ENCODE peak calls at places on chromosomes 3 and 15, in six cellular contexts. D is mesendoderm; H is amygdala; N is HS-27A; Z is activated naive CD8-positive, alpha-beta T cell treated with anti-CD3 and anti-CD28 coated beads, Interleukin-2, amount 50 U/mL, for 24 hours; C is KBM-7. T is an unnamed sample.

GRCh38 chr3:115814778-115815380 is 191.6 kb downstream of the GAP43 start:
- DNase-seq in D (peak), H (peak), N (no peak), Z (peak), C (peak), T (peak)

GRCh38 chr15:90101130-90101968 is 919 bp downstream of the IDH2 start:
- DNase-seq in D (peak), H (no peak), N (no peak), Z (peak), C (peak), T (peak)

GRCh38 chr3:172553526-172554252 is 30.5 kb upstream of the TNFSF10 start:
- DNase-seq in D (no peak), H (no peak), N (no peak), Z (no peak), C (no peak), T (no peak)

GRCh38 chr15:45126535-45127158 is 3.0 kb downstream of the DUOXA1 start:
- DNase-seq in D (no peak), H (no peak), N (no peak), Z (no peak), C (peak), T (peak)

GRCh38 chr3:59595830-59596229 is 546.0 kb upstream of the CFAP20DC start:
- DNase-seq in D (no peak), H (no peak), N (no peak), Z (no peak), C (no peak), T (no peak)

GRCh38 chr15:65368300-65368617 is 9.5 kb downstream of the IGDCC3 start:
- DNase-seq in D (peak), H (no peak), N (no peak), Z (no peak), C (no peak), T (peak)

GRCh38 chr3:58388550-58389061 is 45.0 kb downstream of the PDHB start:
- DNase-seq in D (peak), H (no peak), N (no peak), Z (no peak), C (no peak), T (peak)

GRCh38 chr3:66312039-66312438 is 91.2 kb downstream of the SLC25A26 start:
- DNase-seq in D (no peak), H (no peak), N (no peak), Z (no peak), C (no peak), T (no peak)

GRCh38 chr3:52184690-52185089 is 13.3 kb upstream of the ALAS1 start:
- DNase-seq in D (no peak), H (no peak), N (no peak), Z (no peak), C (no peak), T (no peak)

GRCh38 chr15:32856753-32857152 is 138.9 kb downstream of the GREM1 start:
- DNase-seq in D (no peak), H (no peak), N (no peak), Z (no peak), C (no peak), T (no peak)

GRCh38 chr15:33908396-33908795 is 59.9 kb upstream of the CHRM5 start:
- DNase-seq in D (no peak), H (no peak), N (no peak), Z (no peak), C (no peak), T (no peak)

GRCh38 chr3:171260899-171261298 is 199.3 kb downstream of the TNIK start:
- DNase-seq in D (no peak), H (no peak), N (no peak), Z (no peak), C (no peak), T (no peak)

GRCh38 chr3:93981649-93982048 is 1.7 kb downstream of the ARL13B start:
- DNase-seq in D (no peak), H (no peak), N (no peak), Z (no peak), C (no peak), T (no peak)

GRCh38 chr3:121436641-121437040 is 109.1 kb downstream of the POLQ start:
- DNase-seq in D (no peak), H (no peak), N (no peak), Z (no peak), C (no peak), T (no peak)

GRCh38 chr3:130786306-130786705 is 39.7 kb upstream of the PIK3R4 start:
- DNase-seq in D (no peak), H (no peak), N (no peak), Z (no peak), C (no peak), T (no peak)

GRCh38 chr3:24829632-24830229 is 335.1 kb upstream of the THRB start:
- DNase-seq in D (peak), H (no peak), N (no peak), Z (no peak), C (no peak), T (peak)

GRCh38 chr15:77533986-77534385 is 98.7 kb downstream of the LINGO1 start:
- DNase-seq in D (no peak), H (no peak), N (no peak), Z (no peak), C (no peak), T (no peak)

GRCh38 chr3:73658227-73658626 is 33.5 kb upstream of the PDZRN3 start:
- DNase-seq in D (peak), H (no peak), N (no peak), Z (no peak), C (no peak), T (no peak)

GRCh38 chr3:9248232-9249191 is 934 bp downstream of the SRGAP3 start:
- DNase-seq in D (peak), H (peak), N (no peak), Z (no peak), C (peak), T (peak)

GRCh38 chr3:186471781-186472180 is 72.4 kb downstream of the CRYGS start:
- DNase-seq in D (no peak), H (no peak), N (no peak), Z (no peak), C (no peak), T (no peak)

GRCh38 chr3:16399473-16399872 is 114.0 kb downstream of the RFTN1 start:
- DNase-seq in D (peak), H (no peak), N (no peak), Z (no peak), C (no peak), T (no peak)

GRCh38 chr3:34584971-34585370 is 786.5 kb downstream of the PDCD6IP start:
- DNase-seq in D (no peak), H (no peak), N (no peak), Z (no peak), C (no peak), T (no peak)

GRCh38 chr3:194808709-194809108 is 123.0 kb downstream of the FAM43A start:
- DNase-seq in D (no peak), H (no peak), N (no peak), Z (no peak), C (no peak), T (no peak)

GRCh38 chr3:196162679-196163078 is 48.5 kb downstream of the ZDHHC19 start:
- DNase-seq in D (no peak), H (no peak), N (no peak), Z (no peak), C (no peak), T (no peak)

GRCh38 chr3:129673012-129673411 is 66.5 kb upstream of the PLXND1 start:
- DNase-seq in D (no peak), H (no peak), N (no peak), Z (no peak), C (no peak), T (no peak)

GRCh38 chr3:48428088-48428862 is 1.6 kb downstream of the PLXNB1 start:
- DNase-seq in D (peak), H (no peak), N (no peak), Z (no peak), C (no peak), T (peak)

GRCh38 chr15:49370782-49371181 is 52.3 kb upstream of the FGF7 start:
- DNase-seq in D (no peak), H (no peak), N (no peak), Z (no peak), C (peak), T (no peak)

GRCh38 chr15:90838066-90838465 is 30.3 kb upstream of the FURIN start:
- DNase-seq in D (no peak), H (no peak), N (no peak), Z (peak), C (peak), T (no peak)

GRCh38 chr15:87518957-87519356 is 737.6 kb downstream of the NTRK3 start:
- DNase-seq in D (no peak), H (no peak), N (no peak), Z (no peak), C (no peak), T (no peak)

GRCh38 chr3:23113455-23114171 is 89.5 kb upstream of the UBE2E2 start:
- DNase-seq in D (no peak), H (no peak), N (no peak), Z (no peak), C (peak), T (no peak)

GRCh38 chr3:120196333-120196732 is 88.7 kb downstream of the GPR156 start:
- DNase-seq in D (no peak), H (no peak), N (no peak), Z (no peak), C (no peak), T (no peak)

GRCh38 chr3:186381424-186382216 is 19.6 kb upstream of the DGKG start:
- DNase-seq in D (no peak), H (no peak), N (no peak), Z (no peak), C (no peak), T (no peak)

GRCh38 chr3:55206000-55206399 is 278.1 kb upstream of the LRTM1 start:
- DNase-seq in D (no peak), H (no peak), N (no peak), Z (no peak), C (no peak), T (no peak)

GRCh38 chr15:25247418-25248030 is 191.3 kb downstream of the UBE3A start:
- DNase-seq in D (no peak), H (no peak), N (no peak), Z (no peak), C (no peak), T (no peak)

GRCh38 chr15:72005483-72005882 is 112.5 kb downstream of the MYO9A start:
- DNase-seq in D (no peak), H (no peak), N (no peak), Z (no peak), C (no peak), T (no peak)

GRCh38 chr3:112074006-112074405 is 12.2 kb upstream of the C3orf52 start:
- DNase-seq in D (no peak), H (no peak), N (no peak), Z (no peak), C (no peak), T (no peak)

GRCh38 chr3:5021571-5022092 is 42.4 kb downstream of the BHLHE40 start:
- DNase-seq in D (no peak), H (no peak), N (no peak), Z (no peak), C (no peak), T (no peak)

GRCh38 chr15:64653757-64654156 is 121.6 kb downstream of the RBPMS2 start:
- DNase-seq in D (no peak), H (no peak), N (no peak), Z (no peak), C (peak), T (no peak)